ENCODE peak calls at places on chromosomes 1 and 21, in four cellular contexts. G is cardiac fibroblast, K is MV-4-11, Q is brain microvascular endothelial cell. R is an unnamed sample.

GRCh38 chr1:152906023-152906565 is 2.3 kb upstream of the IVL start:
- DNase-seq in G (no peak), K (no peak), Q (no peak), R (peak; percentile 47)

GRCh38 chr1:174007846-174008245 is 14.3 kb downstream of the RC3H1 start:
- DNase-seq in Q (no peak), K (no peak), G (peak; percentile 46), R (no peak)

GRCh38 chr1:222307621-222308020 is 240.3 kb downstream of the HHIPL2 start:
- DNase-seq in Q (no peak), G (no peak), K (no peak), R (no peak)

GRCh38 chr1:41362749-41363631 is 1.8 kb downstream of the FOXO6 start:
- DNase-seq in G (no peak), Q (no peak), K (no peak), R (no peak)

GRCh38 chr21:41166947-41167346 is 1.0 kb upstream of the BACE2 start:
- DNase-seq in Q (no peak), G (no peak), K (no peak), R (peak; percentile 15)

GRCh38 chr1:48450505-48450904 is 21.5 kb downstream of the SPATA6 start:
- DNase-seq in K (no peak), Q (no peak), G (peak; percentile 25), R (peak; percentile 15)

GRCh38 chr1:162009501-162010174 is 14.0 kb downstream of the OLFML2B start:
- DNase-seq in Q (no peak), K (no peak), G (no peak), R (no peak)

GRCh38 chr1:228228601-228229074 is 20.8 kb downstream of the OBSCN start:
- DNase-seq in Q (peak; percentile 72), K (peak; percentile 75), G (peak; percentile 88), R (peak; percentile 23)

GRCh38 chr1:208244584-208244916 is 366 bp upstream of the PLXNA2 start:
- DNase-seq in G (no peak), K (no peak), Q (no peak), R (no peak)

GRCh38 chr1:212688338-212689047 is 11.1 kb downstream of the BATF3 start:
- DNase-seq in G (peak; percentile 53), K (no peak), Q (no peak), R (peak; percentile 63)

GRCh38 chr1:9399510-9400424 is 107.1 kb downstream of the SPSB1 start:
- DNase-seq in G (peak; percentile 58), K (peak; percentile 25), Q (no peak), R (no peak)

GRCh38 chr1:229848762-229849677 is 218.0 kb upstream of the GALNT2 start:
- DNase-seq in Q (peak; percentile 11), K (peak; percentile 16), G (peak; percentile 45), R (no peak)

GRCh38 chr1:214546076-214546475 is 5.3 kb downstream of the PTPN14 start:
- DNase-seq in G (no peak), K (no peak), Q (no peak), R (no peak)

GRCh38 chr1:94805912-94806311 is 14.2 kb upstream of the SLC44A3 start:
- DNase-seq in K (peak; percentile 45), Q (peak; percentile 45), G (peak; percentile 73), R (peak; percentile 72)

GRCh38 chr1:246106342-246106763 is 400.7 kb downstream of the SMYD3 start:
- DNase-seq in Q (no peak), G (no peak), K (peak; percentile 98), R (no peak)

GRCh38 chr1:227174136-227174535 is 144.2 kb downstream of the CDC42BPA start:
- DNase-seq in Q (peak; percentile 16), G (peak; percentile 62), K (no peak), R (peak; percentile 51)

GRCh38 chr1:154403300-154403943 is 1.7 kb upstream of the IL6R start:
- DNase-seq in G (no peak), Q (no peak), K (peak; percentile 97), R (no peak)

GRCh38 chr1:201883786-201884185 is 4.9 kb upstream of the SHISA4 start:
- DNase-seq in G (peak; percentile 70), Q (no peak), K (peak; percentile 82), R (peak; percentile 67)

GRCh38 chr1:205774277-205775014 is 836 bp downstream of the RAB29 start:
- DNase-seq in G (peak; percentile 15), Q (no peak), K (no peak), R (no peak)

GRCh38 chr1:213070399-213070798 is 19.4 kb downstream of the RPS6KC1 start:
- DNase-seq in Q (peak; percentile 59), K (peak; percentile 78), G (peak; percentile 81), R (peak; percentile 79)

GRCh38 chr1:226314055-226314454 is 5.1 kb upstream of the LIN9 start:
- DNase-seq in Q (no peak), G (no peak), K (no peak), R (no peak)

GRCh38 chr1:148158594-148158993 is 6.5 kb upstream of the NBPF11 start:
- DNase-seq in G (no peak), Q (no peak), K (no peak), R (no peak)

GRCh38 chr21:44723177-44724131 is 12.1 kb upstream of the TSPEAR start:
- DNase-seq in K (peak; percentile 9), G (peak; percentile 7), Q (no peak), R (no peak)

GRCh38 chr1:46394872-46395465 is 852 bp downstream of the FAAH start:
- DNase-seq in K (no peak), Q (no peak), G (no peak), R (peak; percentile 65)

GRCh38 chr1:27658951-27659496 is 13.0 kb downstream of the IFI6 start:
- DNase-seq in G (peak; percentile 90), Q (peak; percentile 26), K (peak; percentile 51), R (peak; percentile 74)

GRCh38 chr1:94316183-94316582 is 78.8 kb upstream of the ARHGAP29 start:
- DNase-seq in Q (no peak), G (no peak), K (no peak), R (no peak)

GRCh38 chr1:91884459-91885290 is 1.3 kb downstream of the TGFBR3 start:
- DNase-seq in Q (no peak), G (no peak), K (no peak), R (peak; percentile 48)

GRCh38 chr1:78339490-78339889 is 151.3 kb upstream of the PTGFR start:
- DNase-seq in G (peak; percentile 77), K (no peak), Q (peak; percentile 71), R (peak; percentile 51)

GRCh38 chr1:236890152-236891056 is 95.3 kb downstream of the MTR start:
- DNase-seq in K (no peak), Q (no peak), G (no peak), R (peak; percentile 14)

GRCh38 chr1:29364101-29364678 is 127.9 kb downstream of the PTPRU start:
- DNase-seq in K (no peak), Q (no peak), G (no peak), R (no peak)

GRCh38 chr1:85865183-85865582 is 156.9 kb upstream of the ZNHIT6 start:
- DNase-seq in Q (no peak), G (peak; percentile 18), K (no peak), R (peak; percentile 5)

GRCh38 chr1:228366851-228367741 is 39.5 kb downstream of the TRIM11 start:
- DNase-seq in Q (no peak), G (no peak), K (no peak), R (no peak)

GRCh38 chr1:14663773-14664172 is 65.3 kb downstream of the KAZN start:
- DNase-seq in K (no peak), G (no peak), Q (no peak), R (no peak)

GRCh38 chr1:112114540-112114939 is 125.1 kb upstream of the KCND3 start:
- DNase-seq in K (no peak), G (no peak), Q (no peak), R (no peak)